ENCODE peak calls at places on chromosome 2, in nine cellular contexts. Y is spleen, Q is cardiac muscle cell, C is fibroblast of lung, I is A549, S is OCI-LY7, B is RWPE1, J is Peyer's patch, R is left ventricle myocardium inferior. T is an unnamed sample.

GRCh38 chr2:226478121-226478809 is 321.4 kb downstream of the IRS1 start:
- DNase-seq in Y (no peak), Q (peak), C (peak), I (peak), S (no peak), B (peak), J (peak), R (no peak), T (peak)

GRCh38 chr2:177908182-177908581 is 164.4 kb downstream of the PDE11A start:
- DNase-seq in Y (no peak), Q (no peak), C (no peak), I (no peak), S (no peak), B (no peak), J (no peak), R (no peak), T (no peak)

GRCh38 chr2:69636395-69636794 is 7.1 kb downstream of the AAK1 start:
- DNase-seq in Y (no peak), Q (no peak), C (no peak), I (no peak), S (no peak), B (no peak), J (no peak), R (no peak), T (no peak)

GRCh38 chr2:1989216-1989615 is 244.9 kb upstream of the PXDN start:
- DNase-seq in Y (no peak), Q (no peak), C (no peak), I (no peak), S (no peak), B (no peak), J (no peak), R (no peak), T (no peak)

GRCh38 chr2:3518496-3519254 is 656 bp downstream of the ADI1 start:
- DNase-seq in Y (peak), Q (peak), C (peak), I (peak), S (peak), B (peak), J (peak), R (peak), T (peak)

GRCh38 chr2:134460583-134460998 is 206.7 kb downstream of the MGAT5 start:
- DNase-seq in Y (peak), Q (peak), C (peak), I (peak), S (peak), B (peak), J (peak), R (peak), T (no peak)

GRCh38 chr2:207770602-207771404 is 1.1 kb upstream of the FZD5 start:
- DNase-seq in Y (peak), Q (no peak), C (no peak), I (no peak), S (no peak), B (no peak), J (peak), R (no peak), T (no peak)

GRCh38 chr2:236366406-236366805 is 102.2 kb upstream of the ASB18 start:
- DNase-seq in Y (no peak), Q (no peak), C (no peak), I (no peak), S (no peak), B (no peak), J (no peak), R (no peak), T (no peak)

GRCh38 chr2:29920130-29920577 is 1.2 kb downstream of the ALK start:
- DNase-seq in Y (peak), Q (peak), C (peak), I (peak), S (no peak), B (peak), J (peak), R (peak), T (no peak)

GRCh38 chr2:142131016-142131714 is at the start of gene LRP1B:
- DNase-seq in Y (no peak), Q (peak), C (peak), I (no peak), S (no peak), B (no peak), J (no peak), R (no peak), T (no peak)

GRCh38 chr2:11505652-11506610 is 27.9 kb upstream of the GREB1 start:
- DNase-seq in Y (no peak), Q (no peak), C (no peak), I (no peak), S (no peak), B (peak), J (no peak), R (no peak), T (no peak)

GRCh38 chr2:144548088-144548487 is 28.2 kb upstream of the ZEB2 start:
- DNase-seq in Y (no peak), Q (no peak), C (no peak), I (no peak), S (peak), B (no peak), J (no peak), R (no peak), T (no peak)

GRCh38 chr2:144545787-144546186 is 25.9 kb upstream of the ZEB2 start:
- DNase-seq in Y (no peak), Q (no peak), C (no peak), I (no peak), S (no peak), B (no peak), J (no peak), R (no peak), T (no peak)

GRCh38 chr2:144548532-144549191 is 28.7 kb upstream of the ZEB2 start:
- DNase-seq in Y (no peak), Q (no peak), C (no peak), I (no peak), S (peak), B (no peak), J (no peak), R (no peak), T (no peak)

GRCh38 chr2:144546933-144547332 is 27.0 kb upstream of the ZEB2 start:
- DNase-seq in Y (no peak), Q (no peak), C (peak), I (no peak), S (no peak), B (no peak), J (no peak), R (no peak), T (no peak)

DNA sequence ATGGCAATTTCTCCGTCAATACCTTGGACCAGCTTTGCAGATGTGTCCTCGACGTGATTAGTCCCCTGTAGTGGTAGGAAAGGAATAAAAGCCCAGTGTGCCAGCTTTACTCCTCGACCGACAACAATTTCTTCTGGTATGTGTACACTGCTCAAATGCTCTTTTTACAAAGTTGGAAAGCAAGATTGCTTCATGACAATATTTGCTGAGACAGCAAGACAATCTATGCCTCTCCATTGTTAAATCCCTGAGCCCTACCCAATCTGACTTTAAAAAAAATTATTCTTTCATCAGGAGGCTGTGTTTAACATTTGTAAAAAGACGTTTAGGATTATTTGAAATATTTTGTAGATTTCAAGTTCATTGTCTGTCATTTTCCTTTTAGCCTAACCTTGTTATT is 27.6 kb upstream of the ZEB2 start:
- DNase-seq in Y (no peak), Q (no peak), C (peak), I (no peak), S (no peak), B (no peak), J (no peak), R (no peak), T (no peak)
- H3K27ac ChIP-seq in Y (no peak), Q (no peak), C (no peak), I (no peak), S (no peak), B (no peak), J (no peak), R (no peak), T (no peak)

GRCh38 chr2:214966420-214966819 is 156.9 kb upstream of the BARD1 start:
- DNase-seq in Y (no peak), Q (no peak), C (no peak), I (no peak), S (no peak), B (no peak), J (no peak), R (no peak), T (no peak)

DNA sequence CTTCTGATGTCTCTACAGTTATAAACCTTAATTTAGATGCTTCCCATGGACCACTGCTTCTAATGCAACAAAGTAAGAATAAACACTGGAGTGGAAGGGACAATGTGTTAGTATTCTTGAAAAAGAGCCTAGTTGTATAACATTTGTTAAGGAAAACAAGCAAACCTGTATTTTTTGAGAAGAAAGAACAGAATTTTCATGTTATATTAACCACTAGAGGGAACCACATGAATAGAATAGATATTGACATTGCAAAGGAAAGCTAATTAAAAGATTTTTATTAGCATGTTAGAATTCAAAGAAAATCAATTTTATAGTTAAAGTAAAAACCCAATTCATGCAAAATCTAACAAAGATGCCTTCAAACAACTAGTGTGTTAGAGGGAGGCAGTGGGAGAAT is 151.2 kb upstream of the BARD1 start:
- DNase-seq in Y (no peak), Q (no peak), C (peak), I (no peak), S (peak), B (peak), J (no peak), R (no peak), T (no peak)
- TF ChIP-seq CTCF in Y (no peak), Q (peak), C (no peak), I (peak), S (peak), B (peak), J (no peak), R (peak), T (no peak)

GRCh38 chr2:30981519-30981918 is 156.7 kb downstream of the GALNT14 start:
- DNase-seq in Y (no peak), Q (peak), C (no peak), I (no peak), S (no peak), B (no peak), J (no peak), R (no peak), T (no peak)
- H3K27ac ChIP-seq in Y (no peak), Q (peak), C (no peak), I (no peak), S (no peak), B (no peak), J (no peak), R (no peak), T (no peak)

GRCh38 chr2:28250006-28250405 is 142.7 kb upstream of the FOSL2 start:
- DNase-seq in Y (no peak), Q (no peak), C (peak), I (peak), S (no peak), B (peak), J (no peak), R (no peak), T (no peak)
- TF ChIP-seq CTCF in Y (no peak), Q (no peak), C (no peak), I (no peak), S (no peak), B (no peak), J (no peak), R (no peak), T (no peak)

GRCh38 chr2:25323042-25323514 is 18.6 kb downstream of the DNMT3A start:
- DNase-seq in Y (no peak), Q (no peak), C (no peak), I (no peak), S (no peak), B (no peak), J (no peak), R (no peak), T (no peak)
- H3K27ac ChIP-seq in Y (no peak), Q (no peak), C (no peak), I (no peak), S (no peak), B (no peak), J (peak), R (no peak), T (no peak)

DNA sequence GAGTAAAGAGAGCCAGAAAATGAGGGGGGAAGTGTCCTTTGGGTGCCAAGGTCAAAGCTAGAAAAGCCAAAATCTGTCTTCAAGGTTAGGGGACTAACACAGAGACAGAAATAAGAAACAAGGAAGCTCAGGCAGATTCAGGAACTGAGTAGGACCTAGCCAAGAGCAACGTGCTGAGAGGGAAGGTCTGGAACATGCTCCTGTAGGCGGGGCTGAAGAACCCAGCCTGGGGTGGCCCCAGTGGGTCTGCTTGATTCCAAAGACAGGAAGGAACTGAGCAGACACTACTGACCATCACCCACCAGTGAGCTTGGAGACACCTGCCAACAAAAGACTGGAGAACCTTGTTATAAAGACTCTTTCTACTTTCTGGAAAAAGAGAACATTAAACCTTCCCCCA is 105.1 kb downstream of the SP3 start:
- DNase-seq in Y (no peak), Q (no peak), C (no peak), I (no peak), S (no peak), B (no peak), J (no peak), R (no peak), T (no peak)
- TF ChIP-seq CTCF in Y (no peak), Q (no peak), C (no peak), I (no peak), S (no peak), B (no peak), J (no peak), R (no peak), T (no peak)

GRCh38 chr2:46332686-46333281 is 35.6 kb downstream of the EPAS1 start:
- DNase-seq in Y (no peak), Q (no peak), C (no peak), I (no peak), S (no peak), B (peak), J (no peak), R (no peak), T (no peak)

GRCh38 chr2:46334389-46335345 is 37.5 kb downstream of the EPAS1 start:
- DNase-seq in Y (no peak), Q (no peak), C (peak), I (no peak), S (no peak), B (peak), J (no peak), R (no peak), T (no peak)

GRCh38 chr2:46335404-46335965 is 38.3 kb downstream of the EPAS1 start:
- DNase-seq in Y (no peak), Q (peak), C (peak), I (peak), S (no peak), B (no peak), J (peak), R (peak), T (no peak)

GRCh38 chr2:46335966-46336436 is 38.8 kb downstream of the EPAS1 start:
- DNase-seq in Y (no peak), Q (no peak), C (no peak), I (peak), S (no peak), B (no peak), J (no peak), R (no peak), T (no peak)

DNA sequence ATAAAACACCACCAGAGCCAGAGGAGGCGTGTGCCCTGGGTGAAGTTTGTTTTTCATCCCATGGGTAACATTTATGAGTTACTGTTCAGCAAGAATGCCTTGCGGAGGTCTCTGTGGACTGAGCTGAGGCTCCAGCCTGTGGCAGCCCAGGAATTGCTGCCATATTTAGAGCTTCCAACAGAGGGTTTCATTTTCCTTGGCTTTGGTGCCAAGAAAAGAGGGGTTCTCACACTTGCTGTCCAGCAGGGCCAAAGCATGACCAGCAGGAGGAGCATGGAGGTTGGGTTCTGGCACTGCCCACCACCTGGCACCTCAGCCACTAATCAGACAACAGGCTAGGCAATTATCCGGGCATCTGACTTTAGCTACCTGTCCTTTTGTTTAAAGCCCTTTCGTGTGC is 36.7 kb downstream of the EPAS1 start:
- DNase-seq in Y (no peak), Q (no peak), C (no peak), I (peak), S (no peak), B (no peak), J (no peak), R (no peak), T (no peak)
- H3K27ac ChIP-seq in Y (no peak), Q (no peak), C (peak), I (peak), S (no peak), B (peak), J (peak), R (peak), T (peak)